ENCODE peak calls at places on chromosome 11, in eight cellular contexts. J is cardiac fibroblast, I is SK-MEL-5, C is pancreas, F is ACHN, W is lower lobe of right lung, H is H9, V is osteocyte. M is an unnamed sample.

GRCh38 chr11:60834742-60835141 is 7.2 kb upstream of the CCDC86 start:
- DNase-seq in C (no peak), H (no peak), I (no peak), W (no peak), F (no peak), V (no peak), J (no peak), M (no peak)

GRCh38 chr11:70435361-70435760 is 37.0 kb downstream of the CTTN start:
- DNase-seq in I (no peak), J (no peak), F (no peak), W (no peak), V (no peak), C (no peak), H (no peak), M (no peak)

GRCh38 chr11:45901646-45902045 is 5.4 kb downstream of the FREY1 start:
- DNase-seq in F (no peak), C (no peak), I (no peak), H (no peak), V (no peak), J (no peak), W (no peak), M (no peak)

GRCh38 chr11:119361056-119361787 is 14.7 kb upstream of the MFRP start:
- DNase-seq in I (no peak), W (peak), F (peak), H (peak), J (peak), V (no peak), C (peak), M (peak)

GRCh38 chr11:16976360-16976759 is 37.9 kb downstream of the PLEKHA7 start:
- DNase-seq in W (no peak), H (no peak), F (no peak), I (no peak), J (no peak), C (no peak), V (no peak), M (no peak)

GRCh38 chr11:2526808-2527381 is 82.1 kb downstream of the KCNQ1 start:
- DNase-seq in F (no peak), J (no peak), I (no peak), V (peak), C (peak), W (peak), H (peak), M (no peak)

GRCh38 chr11:43992834-43993637 is 50.6 kb downstream of the C11orf96 start:
- DNase-seq in W (no peak), F (no peak), C (no peak), V (no peak), J (peak), I (no peak), H (no peak), M (no peak)

GRCh38 chr11:113730887-113731726 is 25.0 kb upstream of the TMPRSS5 start:
- DNase-seq in H (peak), W (no peak), J (peak), F (peak), I (peak), V (no peak), C (no peak), M (peak)

GRCh38 chr11:72436667-72437066 is 2.3 kb upstream of the CLPB start:
- DNase-seq in I (no peak), J (no peak), V (no peak), F (no peak), H (no peak), W (no peak), C (no peak), M (no peak)

GRCh38 chr11:71927813-71928738 is at the start of gene XNDC1N:
- DNase-seq in J (peak), I (peak), F (peak), W (peak), H (peak), C (peak), V (no peak), M (peak)

GRCh38 chr11:47399860-47400812 is 8.3 kb upstream of the SLC39A13 start:
- DNase-seq in H (peak), V (no peak), I (no peak), W (no peak), F (no peak), C (no peak), J (no peak), M (no peak)

GRCh38 chr11:10490398-10491232 is 35.6 kb downstream of the AMPD3 start:
- DNase-seq in J (peak), F (peak), H (peak), C (no peak), V (peak), I (peak), W (peak), M (peak)

GRCh38 chr11:68654978-68655377 is 29.4 kb upstream of the GAL start:
- DNase-seq in H (no peak), V (no peak), I (no peak), F (no peak), J (no peak), C (no peak), W (no peak), M (no peak)

GRCh38 chr11:129814244-129814992 is 1.2 kb upstream of the TMEM45B start:
- DNase-seq in I (peak), W (no peak), F (no peak), H (no peak), J (no peak), C (no peak), V (no peak), M (peak)

GRCh38 chr11:819129-819931 is 616 bp downstream of the PNPLA2 start:
- DNase-seq in J (peak), F (peak), W (peak), H (peak), I (peak), V (peak), C (peak), M (no peak)

GRCh38 chr11:46345131-46345597 is 2.1 kb upstream of the DGKZ start:
- DNase-seq in F (no peak), J (no peak), H (peak), C (no peak), W (peak), I (no peak), V (no peak), M (no peak)

GRCh38 chr11:93160808-93161207 is 37.0 kb downstream of the SLC36A4 start:
- DNase-seq in W (no peak), C (no peak), H (no peak), I (no peak), J (peak), F (no peak), V (no peak), M (no peak)

GRCh38 chr11:80925291-80925690 is 1484.5 kb upstream of the TENM4 start:
- DNase-seq in I (no peak), H (no peak), J (peak), C (no peak), V (no peak), W (no peak), F (no peak), M (no peak)

GRCh38 chr11:74321487-74322188 is 10.2 kb upstream of the P4HA3 start:
- DNase-seq in J (peak), F (peak), I (peak), W (no peak), V (no peak), C (no peak), H (no peak), M (peak)

GRCh38 chr11:59787816-59788215 is 22.8 kb downstream of the MRPL16 start:
- DNase-seq in C (no peak), F (no peak), V (no peak), W (no peak), J (peak), I (no peak), H (no peak), M (no peak)

M was measured in A549.